ENCODE peak calls at places on chromosomes 4 and X, in seven cellular contexts. F is fibroblast of lung, B is heart left ventricle, R is Panc1, K is breast epithelium, G is thyroid gland, N is right lobe of liver. E is an unnamed sample.

GRCh38 chr4:100548209-100548579 is 30.4 kb upstream of the EMCN start:
- DNase-seq in F (no peak), G (no peak), N (no peak), R (no peak), B (no peak), K (no peak), E (no peak)

GRCh38 chrX:152895121-152895520 is 2.7 kb upstream of the ZNF185 start:
- DNase-seq in N (no peak), K (no peak), F (no peak), R (no peak), G (no peak), B (no peak), E (no peak)

GRCh38 chrX:153662266-153662665 is 11.3 kb downstream of the PNCK start:
- DNase-seq in F (peak; percentile 12), K (no peak), B (no peak), G (peak; percentile 36), N (no peak), R (no peak), E (peak; percentile 77)

GRCh38 chrX:115553171-115553570 is 7.8 kb upstream of the PLS3 start:
- DNase-seq in K (no peak), R (no peak), G (no peak), F (no peak), B (no peak), N (no peak), E (no peak)

GRCh38 chr4:27129871-27130277 is 269.2 kb downstream of the STIM2 start:
- DNase-seq in R (no peak), B (no peak), K (no peak), N (no peak), F (no peak), G (no peak), E (no peak)

GRCh38 chr4:52957220-52957686 is 95.1 kb downstream of the RASL11B start:
- DNase-seq in G (no peak), B (peak; percentile 34), N (no peak), R (no peak), K (no peak), F (peak; percentile 62), E (no peak)

GRCh38 chr4:186827542-186827887 is 103.9 kb upstream of the FAT1 start:
- DNase-seq in G (no peak), N (no peak), F (no peak), R (no peak), K (no peak), B (no peak), E (no peak)

GRCh38 chr4:76968937-76969336 is 19.4 kb downstream of the SEPTIN11 start:
- DNase-seq in B (no peak), R (no peak), N (no peak), G (no peak), K (no peak), F (no peak), E (no peak)

GRCh38 chr4:28788929-28789490 is 1928.4 kb downstream of the STIM2 start:
- DNase-seq in N (no peak), G (no peak), R (no peak), K (no peak), B (no peak), F (no peak), E (no peak)

GRCh38 chr4:151687021-151687640 is 73.7 kb downstream of the GATB start:
- DNase-seq in B (peak; percentile 40), F (no peak), G (peak; percentile 41), N (no peak), K (no peak), R (no peak), E (no peak)

GRCh38 chrX:41332988-41333743 is 796 bp upstream of the DDX3X start:
- DNase-seq in B (peak; percentile 85), N (peak; percentile 86), K (peak; percentile 79), G (peak; percentile 85), F (peak; percentile 88), R (no peak), E (peak; percentile 88)

GRCh38 chrX:137198040-137198439 is 164.2 kb upstream of the GPR101 start:
- DNase-seq in N (no peak), B (no peak), K (no peak), G (no peak), F (no peak), R (no peak), E (no peak)

GRCh38 chrX:68183612-68184214 is 249.6 kb downstream of the OPHN1 start:
- DNase-seq in N (no peak), K (no peak), F (peak; percentile 34), R (no peak), B (no peak), G (no peak), E (no peak)

GRCh38 chrX:43380704-43381103 is 275.4 kb upstream of the MAOA start:
- DNase-seq in N (no peak), B (no peak), G (no peak), F (no peak), K (no peak), R (no peak), E (no peak)

GRCh38 chr4:3016839-3017410 is 53.6 kb downstream of the GRK4 start:
- DNase-seq in K (no peak), N (no peak), R (no peak), F (no peak), B (no peak), G (no peak), E (no peak)

GRCh38 chrX:68935362-68935761 is 106.5 kb downstream of the EFNB1 start:
- DNase-seq in B (no peak), G (no peak), F (no peak), N (no peak), R (no peak), K (no peak), E (no peak)

GRCh38 chr4:80307183-80307735 is 28.3 kb upstream of the CFAP299 start:
- DNase-seq in R (no peak), B (no peak), K (no peak), G (no peak), N (no peak), F (no peak), E (no peak)

GRCh38 chr4:138111462-138112000 is 130.6 kb downstream of the SLC7A11 start:
- DNase-seq in N (no peak), B (no peak), K (no peak), R (no peak), G (no peak), F (no peak), E (no peak)

GRCh38 chr4:128686810-128687209 is 122.7 kb upstream of the JADE1 start:
- DNase-seq in R (no peak), K (no peak), B (no peak), N (no peak), F (no peak), G (no peak), E (no peak)

GRCh38 chr4:152244659-152245058 is 291.2 kb downstream of the FBXW7 start:
- DNase-seq in F (no peak), B (no peak), G (peak; percentile 88), R (no peak), K (no peak), N (no peak), E (no peak)

GRCh38 chr4:124943938-124944337 is 231.4 kb upstream of the ANKRD50 start:
- DNase-seq in K (no peak), R (no peak), B (no peak), N (no peak), F (no peak), G (no peak), E (no peak)

GRCh38 chr4:144501231-144501780 is 144.7 kb upstream of the HHIP start:
- DNase-seq in K (no peak), G (no peak), R (no peak), F (no peak), N (no peak), B (no peak), E (no peak)

GRCh38 chrX:125202486-125203378 is 116.9 kb upstream of the TEX13C start:
- DNase-seq in R (no peak), G (peak; percentile 3), F (no peak), K (no peak), N (no peak), B (no peak), E (no peak)

GRCh38 chrX:103774070-103774642 is 2.5 kb upstream of the PLP1 start:
- DNase-seq in R (no peak), N (no peak), G (peak; percentile 5), K (no peak), F (peak; percentile 74), B (no peak), E (no peak)

GRCh38 chr4:39715788-39716187 is 17.9 kb downstream of the UBE2K start:
- DNase-seq in B (no peak), R (no peak), G (no peak), F (no peak), N (no peak), K (no peak), E (no peak)

GRCh38 chr4:110618091-110619000 is 4.5 kb downstream of the PITX2 start:
- DNase-seq in N (no peak), R (no peak), K (no peak), F (no peak), G (peak; percentile 32), B (no peak), E (peak; percentile 49)
- H3K4me1 ChIP-seq in N (no peaks in the 10 kb centered on the region), R (no peaks in the 10 kb centered on the region), K (no peaks in the 10 kb centered on the region), F (no peaks in the 10 kb centered on the region), G (peaks cover 25% of the 10 kb centered on the region), B (peaks cover 22% of the 10 kb centered on the region), E (peaks cover 29% of the 10 kb centered on the region)

GRCh38 chrX:44871114-44871645 is 1.8 kb upstream of the KDM6A start:
- DNase-seq in R (no peak), N (peak; percentile 45), G (peak; percentile 10), K (no peak), F (peak; percentile 17), B (peak; percentile 18), E (peak; percentile 38)
- H3K4me3 ChIP-seq in R (peak overlapping the region; percentile 76), N (peak overlapping the region; percentile 81), G (no peak overlapping the region), K (peak overlapping the region; percentile 75), F (peak overlapping the region; percentile 91), B (no peak overlapping the region), E (no peak overlapping the region)

GRCh38 chrX:106038625-106039024 is at the start of gene SERPINA7:
- DNase-seq in G (no peak), F (no peak), R (no peak), N (peak; percentile 41), K (no peak), B (no peak), E (no peak)

GRCh38 chrX:106042296-106042695 is 3.8 kb upstream of the SERPINA7 start:
- DNase-seq in B (no peak), K (no peak), R (no peak), N (no peak), F (no peak), G (no peak), E (peak; percentile 12)

GRCh38 chrX:106036716-106037115 is 1.8 kb downstream of the SERPINA7 start:
- DNase-seq in N (no peak), B (no peak), K (no peak), R (no peak), G (no peak), F (no peak), E (no peak)

GRCh38 chrX:106037835-106038473 is 573 bp downstream of the SERPINA7 start:
- DNase-seq in F (no peak), R (no peak), B (no peak), G (no peak), N (no peak), K (no peak), E (no peak)

DNA sequence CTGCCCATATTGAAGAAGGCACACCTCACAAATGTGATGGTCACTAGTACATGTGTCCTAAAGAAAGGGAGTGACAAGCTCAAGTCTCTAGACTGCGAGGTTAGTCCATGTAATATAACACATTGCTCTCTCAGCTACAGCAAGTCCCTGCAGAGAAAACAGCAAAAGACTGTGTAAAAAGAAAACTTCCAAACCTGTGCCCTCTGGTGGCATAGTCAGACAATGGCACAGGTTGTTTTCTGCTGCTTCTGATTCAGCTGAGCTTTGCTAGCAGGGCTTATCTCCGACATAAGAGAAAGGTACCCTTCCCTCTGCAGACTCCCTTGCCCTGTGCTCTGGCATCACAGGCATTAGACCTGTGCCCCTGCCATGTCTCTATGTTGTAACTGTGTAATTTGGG is 1.4 kb upstream of the SERPINA7 start:
- DNase-seq in G (no peak), R (no peak), B (no peak), K (no peak), N (peak; percentile 41), F (peak; percentile 0), E (peak; percentile 20)
- TF ChIP-seq CTCF in G (no peak), R (peak; percentile 34), B (peak; percentile 15), K (peak; percentile 17), N (peak; percentile 59), F (peak; percentile 23), E (no peak)

GRCh38 chr4:74100531-74100930 is 1.5 kb upstream of the CXCL2 start:
- DNase-seq in K (no peak), N (no peak), G (no peak), R (no peak), F (no peak), B (no peak), E (no peak)
- H3K4me1 ChIP-seq in K (no peaks in the 10 kb centered on the region), N (no peaks in the 10 kb centered on the region), G (no peaks in the 10 kb centered on the region), R (no peaks in the 10 kb centered on the region), F (peaks cover 2% of the 10 kb centered on the region), B (peaks cover 16% of the 10 kb centered on the region), E (no peaks in the 10 kb centered on the region)

E was measured in mucosa of descending colon.